ENCODE peak calls at places on chromosomes 5 and 9, in seven cellular contexts. S is suprapubic skin, H is ovary, M is tibial nerve, Z is breast epithelium, X is transverse colon, W is heart left ventricle. A is an unnamed sample.

GRCh38 chr9:133769511-133770075 is 31.4 kb upstream of the SARDH start:
- DNase-seq in S (no peak), H (peak), M (no peak), Z (no peak), X (no peak), W (no peak), A (peak)

GRCh38 chr5:141771562-141771961 is 89.5 kb upstream of the ARAP3 start:
- DNase-seq in S (no peak), H (no peak), M (no peak), Z (no peak), X (no peak), W (no peak), A (no peak)

GRCh38 chr9:82346040-82346439 is 357.5 kb downstream of the SPATA31D1 start:
- DNase-seq in S (no peak), H (no peak), M (no peak), Z (no peak), X (no peak), W (no peak), A (no peak)

GRCh38 chr5:132274050-132274869 is 16.8 kb downstream of the PDLIM4 start:
- DNase-seq in S (no peak), H (no peak), M (no peak), Z (no peak), X (peak), W (no peak), A (no peak)

GRCh38 chr5:107285772-107286171 is 385.0 kb downstream of the EFNA5 start:
- DNase-seq in S (no peak), H (no peak), M (no peak), Z (no peak), X (no peak), W (no peak), A (no peak)

GRCh38 chr5:73437126-73438047 is 11.2 kb downstream of the FOXD1 start:
- DNase-seq in S (no peak), H (no peak), M (no peak), Z (no peak), X (peak), W (no peak), A (no peak)

GRCh38 chr9:128523199-128523925 is 18.8 kb downstream of the GLE1 start:
- DNase-seq in S (no peak), H (peak), M (peak), Z (no peak), X (no peak), W (peak), A (peak)

GRCh38 chr5:169980418-169981053 is at the start of gene INSYN2B:
- DNase-seq in S (peak), H (peak), M (peak), Z (peak), X (peak), W (peak), A (peak)

GRCh38 chr5:127184841-127185240 is 105.8 kb upstream of the MEGF10 start:
- DNase-seq in S (no peak), H (no peak), M (no peak), Z (no peak), X (no peak), W (no peak), A (no peak)

GRCh38 chr5:761206-761771 is 23.2 kb downstream of the ZDHHC11B start:
- DNase-seq in S (peak), H (peak), M (no peak), Z (peak), X (no peak), W (no peak), A (no peak)

GRCh38 chr9:111610851-111611250 is 11.4 kb upstream of the PTGR1 start:
- DNase-seq in S (no peak), H (no peak), M (no peak), Z (no peak), X (no peak), W (no peak), A (no peak)
- H3K27ac ChIP-seq in S (no peak), H (no peak), M (no peak), Z (peak), X (no peak), W (no peak), A (no peak)

GRCh38 chr5:175094461-175094860 is 349.5 kb downstream of the DRD1 start:
- DNase-seq in S (no peak), H (no peak), M (no peak), Z (no peak), X (no peak), W (no peak), A (no peak)
- TF ChIP-seq POLR2A in S (no peak), H (no peak), M (no peak), Z (no peak), X (no peak), W (no peak), A (no peak)

GRCh38 chr9:97907051-97907450 is 15.2 kb downstream of the TRMO start:
- DNase-seq in S (no peak), H (no peak), M (no peak), Z (no peak), X (no peak), W (no peak), A (no peak)
- H3K27ac ChIP-seq in S (no peak), H (no peak), M (no peak), Z (no peak), X (peak), W (no peak), A (peak)

GRCh38 chr5:96297290-96297689 is 135.8 kb downstream of the PCSK1 start:
- DNase-seq in S (no peak), H (no peak), M (no peak), Z (no peak), X (no peak), W (peak), A (no peak)
- TF ChIP-seq POLR2A in S (no peak), H (no peak), M (no peak), Z (no peak), X (no peak), W (no peak), A (no peak)

GRCh38 chr9:107587175-107587963 is 97.8 kb upstream of the KLF4 start:
- DNase-seq in S (no peak), H (no peak), M (no peak), Z (no peak), X (peak), W (peak), A (peak)
- H3K27ac ChIP-seq in S (peak), H (no peak), M (no peak), Z (no peak), X (peak), W (peak), A (no peak)

A was measured in adrenal gland.